ENCODE peak calls at places on chromosome 5, in nine cellular contexts. C is fibroblast of pulmonary artery, J is amniotic stem cell, B is mammary epithelial cell, A is ovary, U is HTR-8/SVneo, H is skeletal muscle cell, L is choroid plexus epithelial cell, S is NCI-H146. F is an unnamed sample.

GRCh38 chr5:52491071-52491828 is 296.5 kb upstream of the ITGA1 start:
- DNase-seq in J (no peak), S (peak; percentile 91), H (no peak), U (no peak), B (no peak), L (no peak), C (no peak), A (no peak), F (no peak)

GRCh38 chr5:40775846-40776657 is 20.3 kb upstream of the TTC33 start:
- DNase-seq in B (no peak), J (no peak), A (no peak), S (no peak), H (no peak), U (no peak), C (no peak), L (peak; percentile 43), F (no peak)

GRCh38 chr5:151153766-151154272 is 3.8 kb downstream of the ANXA6 start:
- DNase-seq in L (no peak), U (no peak), C (no peak), H (no peak), A (no peak), J (no peak), S (no peak), B (no peak), F (no peak)

GRCh38 chr5:7850241-7850532 is 746 bp downstream of the CFAP90 start:
- DNase-seq in C (no peak), U (no peak), S (no peak), A (peak; percentile 56), B (no peak), L (no peak), J (no peak), H (no peak), F (no peak)

GRCh38 chr5:16935271-16936149 is 578 bp downstream of the MYO10 start:
- DNase-seq in S (peak; percentile 77), J (no peak), U (no peak), C (no peak), H (no peak), A (peak; percentile 62), B (peak; percentile 90), L (peak; percentile 36), F (no peak)

GRCh38 chr5:143931986-143932385 is 120.0 kb downstream of the HMHB1 start:
- DNase-seq in U (no peak), C (no peak), A (no peak), J (no peak), S (no peak), B (peak; percentile 20), L (no peak), H (no peak), F (no peak)

GRCh38 chr5:179820483-179821297 is at the start of gene SQSTM1:
- DNase-seq in U (peak; percentile 65), B (peak; percentile 78), J (peak; percentile 48), C (peak; percentile 88), H (peak; percentile 32), A (peak; percentile 93), S (peak; percentile 61), L (peak; percentile 85), F (peak; percentile 55)

GRCh38 chr5:69504036-69504435 is 11.4 kb downstream of the OCLN start:
- DNase-seq in C (no peak), B (no peak), L (no peak), U (no peak), A (no peak), J (no peak), S (no peak), H (no peak), F (no peak)

GRCh38 chr5:52881468-52881867 is 93.8 kb downstream of the ITGA1 start:
- DNase-seq in J (no peak), C (no peak), A (no peak), U (no peak), B (no peak), H (no peak), L (no peak), S (no peak), F (no peak)

GRCh38 chr5:140261403-140262171 is 41.3 kb downstream of the PFDN1 start:
- DNase-seq in L (peak; percentile 94), U (peak; percentile 87), C (peak; percentile 86), B (peak; percentile 80), S (peak; percentile 34), J (peak; percentile 89), A (peak; percentile 53), H (peak; percentile 59), F (peak; percentile 72)

GRCh38 chr5:146291421-146292074 is 47.1 kb upstream of the POU4F3 start:
- DNase-seq in S (peak; percentile 44), B (peak; percentile 26), U (peak; percentile 41), H (peak; percentile 1), L (peak; percentile 75), C (peak; percentile 68), J (peak; percentile 19), A (no peak), F (no peak)

GRCh38 chr5:181159286-181160143 is 12.1 kb downstream of the OR2V2 start:
- DNase-seq in J (peak; percentile 56), A (peak; percentile 93), U (peak; percentile 89), L (peak; percentile 84), S (peak; percentile 64), H (no peak), C (peak; percentile 83), B (peak; percentile 66), F (peak; percentile 38)

GRCh38 chr5:1909346-1909985 is 26.7 kb upstream of the IRX4 start:
- DNase-seq in B (no peak), U (no peak), L (no peak), A (no peak), J (no peak), H (no peak), C (no peak), S (no peak), F (no peak)

GRCh38 chr5:126182901-126183695 is 240.1 kb upstream of the GRAMD2B start:
- DNase-seq in J (no peak), U (no peak), C (no peak), S (no peak), L (no peak), A (no peak), H (no peak), B (no peak), F (no peak)

GRCh38 chr5:40410231-40410861 is 269.4 kb upstream of the PTGER4 start:
- DNase-seq in B (peak; percentile 29), S (no peak), A (no peak), H (peak; percentile 52), L (peak; percentile 93), J (no peak), C (peak; percentile 80), U (peak; percentile 76), F (no peak)

GRCh38 chr5:172505840-172506638 is 51.7 kb upstream of the SH3PXD2B start:
- DNase-seq in B (no peak), J (no peak), S (no peak), A (peak; percentile 16), L (no peak), C (no peak), U (no peak), H (no peak), F (no peak)

GRCh38 chr5:93717162-93717561 is 24.2 kb downstream of the POU5F2 start:
- DNase-seq in L (peak; percentile 81), U (no peak), S (peak; percentile 62), B (peak; percentile 28), C (peak; percentile 72), J (no peak), H (no peak), A (no peak), F (no peak)

GRCh38 chr5:77032635-77033034 is 2.4 kb downstream of the AGGF1 start:
- DNase-seq in L (no peak), B (no peak), U (no peak), J (no peak), S (no peak), A (no peak), C (no peak), H (no peak), F (no peak)

GRCh38 chr5:75663621-75664285 is 52.5 kb downstream of the ANKDD1B start:
- DNase-seq in J (no peak), C (no peak), L (no peak), S (no peak), A (no peak), H (no peak), B (no peak), U (no peak), F (no peak)

GRCh38 chr5:3607541-3608147 is 12.0 kb downstream of the IRX1 start:
- DNase-seq in A (no peak), L (no peak), C (no peak), U (no peak), H (no peak), B (no peak), S (no peak), J (no peak), F (no peak)

GRCh38 chr5:83368317-83368716 is 103.2 kb upstream of the VCAN start:
- DNase-seq in B (peak; percentile 95), J (peak; percentile 54), U (no peak), A (no peak), S (no peak), H (peak; percentile 88), C (peak; percentile 21), L (peak; percentile 43), F (peak; percentile 36)

GRCh38 chr5:135386096-135386495 is 12.9 kb downstream of the MACROH2A1 start:
- DNase-seq in U (no peak), H (no peak), A (no peak), J (no peak), C (peak; percentile 34), S (no peak), L (no peak), B (peak; percentile 93), F (no peak)